ENCODE peak calls at places on chromosomes 4 and X, in nine cellular contexts. L is left cardiac atrium; S is RWPE1; C is hepatocyte; N is left kidney; Y is activated naive CD8-positive, alpha-beta T cell treated with anti-CD3 and anti-CD28 coated beads, Interleukin-2, amount 50 U/mL, for 24 hours; A is DMS153; Q is WTC11; B is activated CD4-positive, alpha-beta T cell treated with anti-CD3 and anti-CD28 coated beads, Interleukin-2, amount 50 U/mL, for 24 hours. H is an unnamed sample.

GRCh38 chrX:84047339-84047738 is 140.7 kb downstream of the RPS6KA6 start:
- DNase-seq in S (no peak), B (no peak), A (no peak), Q (no peak), L (no peak), Y (no peak), N (no peak), C (no peak), H (no peak)

GRCh38 chrX:13102636-13103035 is 58.2 kb upstream of the FAM9C start:
- DNase-seq in C (no peak), S (no peak), Y (no peak), B (no peak), N (no peak), A (no peak), Q (no peak), L (no peak), H (no peak)

GRCh38 chr4:180058731-180059215 is 2184.4 kb upstream of the TENM3 start:
- DNase-seq in A (peak), L (no peak), C (peak), Q (peak), B (no peak), N (peak), Y (no peak), S (peak), H (no peak)

GRCh38 chrX:108022491-108023089 is 22.3 kb upstream of the VSIG1 start:
- DNase-seq in Y (no peak), A (no peak), B (no peak), S (no peak), N (no peak), C (no peak), Q (no peak), L (no peak), H (no peak)

GRCh38 chr4:8761824-8762205 is 109.8 kb downstream of the HMX1 start:
- DNase-seq in B (no peak), Y (no peak), S (no peak), L (peak), N (no peak), A (no peak), Q (peak), C (no peak), H (no peak)

GRCh38 chr4:171130126-171130801 is 682.9 kb upstream of the GALNTL6 start:
- DNase-seq in Q (no peak), C (peak), N (peak), B (no peak), A (no peak), L (no peak), Y (no peak), S (no peak), H (no peak)

GRCh38 chr4:153204247-153205027 is at the start of gene TRIM2:
- DNase-seq in N (peak), S (no peak), A (peak), Q (peak), C (peak), L (peak), B (no peak), Y (no peak), H (peak)

GRCh38 chrX:39814391-39814790 is 283.4 kb downstream of the BCOR start:
- DNase-seq in Q (no peak), L (peak), B (no peak), Y (peak), C (peak), A (no peak), S (peak), N (peak), H (no peak)

GRCh38 chrX:13646154-13646549 is 6.8 kb upstream of the TCEANC start:
- DNase-seq in B (peak), C (peak), Y (peak), A (peak), Q (peak), N (peak), L (peak), S (no peak), H (no peak)

GRCh38 chr4:36159208-36159607 is 85.1 kb downstream of the ARAP2 start:
- DNase-seq in A (no peak), N (no peak), S (no peak), Q (peak), Y (no peak), C (no peak), B (no peak), L (no peak), H (no peak)

GRCh38 chr4:118989098-118990080 is 100.7 kb downstream of the SYNPO2 start:
- DNase-seq in A (no peak), B (no peak), Y (no peak), N (no peak), C (no peak), Q (no peak), S (peak), L (no peak), H (peak)

GRCh38 chrX:134013528-134013927 is 28.1 kb upstream of the GPC3 start:
- DNase-seq in A (no peak), S (no peak), L (no peak), Q (no peak), Y (no peak), C (no peak), B (no peak), N (no peak), H (no peak)

H was measured in skeletal muscle cell.